ENCODE peak calls at places on chromosome 10, in seven cellular contexts. O is effector CD4-positive, alpha-beta T cell; P is NCI-H1092 treated with DMSO at 0.1 percent for 48 hours; H is ELR; R is ecto neural progenitor cell; A is activated CD4-positive, alpha-beta T cell treated with anti-CD3 and anti-CD28 coated beads, Interleukin-2, amount 50 U/mL, for 24 hours; T is endothelial cell. F is an unnamed sample.

GRCh38 chr10:11609052-11609451 is 2.4 kb downstream of the USP6NL start:
- DNase-seq in O (no peak), P (no peak), H (no peak), R (no peak), A (no peak), T (no peak), F (no peak)

GRCh38 chr10:5317547-5318107 is 47.1 kb upstream of the UCN3 start:
- DNase-seq in O (peak), P (no peak), H (peak), R (no peak), A (peak), T (no peak), F (no peak)

GRCh38 chr10:121683803-121684202 is 85.6 kb upstream of the FGFR2 start:
- DNase-seq in O (no peak), P (no peak), H (no peak), R (peak), A (no peak), T (no peak), F (no peak)

GRCh38 chr10:99976886-99977391 is 32.8 kb downstream of the DNMBP start:
- DNase-seq in O (no peak), P (no peak), H (peak), R (no peak), A (no peak), T (no peak), F (no peak)

GRCh38 chr10:124829447-124830115 is 28.0 kb downstream of the ABRAXAS2 start:
- DNase-seq in O (no peak), P (no peak), H (no peak), R (no peak), A (no peak), T (no peak), F (no peak)

GRCh38 chr10:80502621-80503583 is 34.8 kb upstream of the SH2D4B start:
- DNase-seq in O (no peak), P (no peak), H (peak), R (no peak), A (no peak), T (no peak), F (no peak)

GRCh38 chr10:18104223-18104872 is 35.9 kb upstream of the CACNB2 start:
- DNase-seq in O (peak), P (no peak), H (peak), R (peak), A (no peak), T (peak), F (peak)

GRCh38 chr10:17001297-17001744 is 128.3 kb downstream of the CUBN start:
- DNase-seq in O (no peak), P (no peak), H (peak), R (no peak), A (no peak), T (no peak), F (no peak)

GRCh38 chr10:133089461-133089800 is 1.7 kb downstream of the ADGRA1 start:
- DNase-seq in O (no peak), P (no peak), H (no peak), R (no peak), A (no peak), T (no peak), F (no peak)

GRCh38 chr10:72140850-72141249 is 52.5 kb upstream of the SPOCK2 start:
- DNase-seq in O (no peak), P (no peak), H (no peak), R (no peak), A (no peak), T (no peak), F (no peak)

GRCh38 chr10:6713716-6714115 is 133.6 kb upstream of the PRKCQ start:
- DNase-seq in O (no peak), P (no peak), H (no peak), R (no peak), A (no peak), T (no peak), F (no peak)

GRCh38 chr10:3180361-3180760 is 7.8 kb upstream of the PITRM1 start:
- DNase-seq in O (no peak), P (no peak), H (no peak), R (no peak), A (no peak), T (no peak), F (no peak)